ENCODE peak calls at places on chromosomes 2 and 18, in four cellular contexts. S, F, V and L are unnamed samples. For H3K27me3, the result is how much of the 10 kb centered on the place peaks cover.

GRCh38 chr2:112020561-112020960 is 34.5 kb upstream of the TMEM87B start:
- DNase-seq in S (no peak), F (no peak), V (no peak), L (no peak)

GRCh38 chr18:48003426-48004349 is 73.2 kb upstream of the SMAD2 start:
- DNase-seq in S (peak), F (no peak), V (peak), L (peak)

GRCh38 chr18:811192-812122 is 585 bp downstream of the YES1 start:
- DNase-seq in S (peak), F (peak), V (no peak), L (no peak)

GRCh38 chr2:36541891-36542595 is 55.9 kb downstream of the FEZ2 start:
- DNase-seq in S (no peak), F (no peak), V (no peak), L (no peak)

GRCh38 chr2:64474200-64474630 is 20.3 kb downstream of the LGALSL start:
- DNase-seq in S (no peak), F (no peak), V (no peak), L (no peak)

GRCh38 chr2:33022989-33023731 is 76.4 kb downstream of the LTBP1 start:
- DNase-seq in S (peak), F (no peak), V (no peak), L (peak)

GRCh38 chr2:54176577-54176976 is 61.2 kb downstream of the ACYP2 start:
- DNase-seq in S (peak), F (no peak), V (no peak), L (no peak)

GRCh38 chr2:134009440-134009839 is 244.4 kb upstream of the MGAT5 start:
- DNase-seq in S (no peak), F (no peak), V (no peak), L (no peak)

GRCh38 chr18:10072659-10073309 is 159.0 kb downstream of the VAPA start:
- DNase-seq in S (peak), F (no peak), V (no peak), L (no peak)

GRCh38 chr2:84781942-84782716 is 98.8 kb downstream of the TRABD2A start:
- DNase-seq in S (no peak), F (no peak), V (peak), L (no peak)

GRCh38 chr2:144357623-144358400 is 162.1 kb downstream of the ZEB2 start:
- DNase-seq in S (peak), F (no peak), V (no peak), L (peak)

GRCh38 chr2:21422050-21422449 is 298.3 kb downstream of the TDRD15 start:
- DNase-seq in S (peak), F (peak), V (no peak), L (no peak)

GRCh38 chr2:200454839-200455801 is 54.7 kb downstream of the KCTD18 start:
- DNase-seq in S (no peak), F (no peak), V (no peak), L (no peak)

GRCh38 chr2:10453899-10454298 is 5.8 kb upstream of the ODC1 start:
- DNase-seq in S (no peak), F (no peak), V (no peak), L (no peak)

GRCh38 chr2:10449838-10450691 is 1.9 kb upstream of the ODC1 start:
- DNase-seq in S (no peak), F (no peak), V (no peak), L (no peak)

GRCh38 chr2:10452956-10453885 is 5.1 kb upstream of the ODC1 start:
- DNase-seq in S (no peak), F (no peak), V (no peak), L (no peak)

GRCh38 chr2:10452334-10452733 is 4.2 kb upstream of the ODC1 start:
- DNase-seq in S (peak), F (no peak), V (no peak), L (peak)

DNA sequence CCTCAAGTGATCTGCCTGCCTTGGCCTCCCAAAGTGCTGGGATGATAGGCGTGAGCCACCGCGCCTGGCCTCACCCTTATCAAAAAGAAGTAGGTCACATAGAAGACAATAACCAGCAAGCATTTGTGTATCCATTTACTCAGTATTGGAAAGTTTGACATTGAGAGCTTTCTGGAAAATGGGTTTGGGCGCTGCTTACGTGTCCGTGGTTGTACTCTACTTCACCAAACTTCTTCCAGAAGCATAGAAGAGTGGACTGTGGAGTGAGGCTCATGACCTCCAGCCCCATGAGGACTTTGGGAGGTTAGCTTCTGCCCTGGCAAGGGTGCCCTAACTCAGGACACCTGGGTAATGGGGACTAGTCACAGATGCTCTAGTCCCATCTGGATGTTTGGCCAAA is 3.7 kb upstream of the ODC1 start:
- DNase-seq in S (no peak), F (no peak), V (no peak), L (no peak)
- H3K4me3 ChIP-seq in S (no peak), F (no peak), V (no peak), L (no peak)

GRCh38 chr2:26591619-26592505 is 49.3 kb downstream of the CIB4 start:
- DNase-seq in S (no peak), F (no peak), V (no peak), L (no peak)
- H3K27me3 ChIP-seq in S (under half), F (under half), V (under half), L (under half)

DNA sequence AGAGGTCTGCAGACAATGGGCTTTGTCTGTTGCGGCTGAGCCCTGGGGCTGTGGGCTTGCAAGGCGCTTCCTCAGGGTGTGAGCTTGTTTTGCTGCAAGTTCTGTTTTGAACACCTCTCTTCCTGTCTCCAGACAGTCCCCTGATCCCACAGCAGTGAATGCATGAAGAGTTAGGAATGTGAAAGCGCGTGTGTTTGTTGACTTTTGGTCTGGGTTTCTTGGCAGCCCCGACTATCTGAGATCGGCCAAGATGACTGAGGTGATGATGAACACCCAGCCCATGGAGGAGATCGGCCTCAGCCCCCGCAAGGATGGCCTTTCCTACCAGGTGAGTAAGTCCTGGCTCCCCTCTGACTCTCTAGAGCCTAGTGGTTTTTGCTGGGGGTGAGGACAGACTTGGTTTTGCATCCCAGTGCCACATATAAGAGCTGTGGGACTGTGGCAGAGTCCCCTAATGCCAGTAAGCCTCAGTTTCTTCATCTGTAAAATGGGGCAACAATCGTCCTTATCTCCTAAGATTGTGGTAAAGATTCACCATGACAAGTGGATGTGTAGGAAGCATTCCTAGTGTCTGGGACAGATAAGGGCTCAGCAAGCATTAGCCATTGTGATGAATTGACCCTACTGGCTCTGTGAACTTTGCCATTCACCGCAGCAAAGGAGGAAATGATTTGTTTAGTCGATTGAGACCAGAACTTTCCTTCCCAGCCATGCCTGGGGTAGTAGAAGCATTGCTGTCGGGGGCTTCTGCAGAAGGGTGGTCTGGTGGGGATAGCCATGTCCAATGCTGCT is 3.0 kb downstream of the LBH start:
- DNase-seq in S (peak), F (no peak), V (no peak), L (peak)
- H3K4me3 ChIP-seq in S (peak), F (no peak), V (peak), L (no peak)

DNA sequence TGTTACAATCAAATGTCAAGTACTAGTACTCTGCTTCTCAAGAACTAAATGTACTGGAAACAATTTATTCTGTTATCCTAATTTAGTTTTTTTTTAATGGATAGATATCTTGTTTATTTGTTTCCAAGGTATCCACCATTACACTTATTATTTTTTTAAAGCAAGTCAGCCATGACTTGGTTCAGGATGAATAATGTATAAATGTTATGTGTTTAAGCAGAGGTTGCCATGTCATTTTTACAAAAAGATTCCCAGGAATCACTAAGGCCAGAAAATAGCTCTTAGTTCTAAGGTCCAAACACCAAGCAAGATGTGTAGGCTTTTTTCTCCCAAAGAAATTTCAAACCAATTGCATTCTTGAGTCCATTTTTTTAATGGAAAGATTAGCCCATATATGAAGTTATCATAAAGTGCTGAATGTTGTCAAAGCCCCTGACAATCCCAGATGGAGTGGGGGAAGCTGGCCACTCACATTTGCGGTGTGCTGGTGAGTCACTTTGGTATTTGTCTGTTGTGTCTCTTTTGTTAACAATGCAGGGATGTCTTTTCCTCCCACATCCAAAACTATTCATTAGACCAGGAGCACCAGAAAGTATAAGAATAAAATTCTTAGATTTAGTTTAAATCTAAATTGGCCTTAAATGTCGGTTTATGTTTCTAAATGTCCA is 158.9 kb downstream of the COL6A3 start:
- DNase-seq in S (no peak), F (no peak), V (no peak), L (no peak)
- H3K27me3 ChIP-seq in S (under half), F (under half), V (under half), L (under half)

GRCh38 chr18:77054606-77055428 is 77.8 kb downstream of the MBP start:
- DNase-seq in S (peak), F (peak), V (peak), L (no peak)
- H3K4me3 ChIP-seq in S (no peak), F (no peak), V (peak), L (no peak)

GRCh38 chr18:76580288-76580962 is 85.4 kb upstream of the ZNF516 start:
- DNase-seq in S (no peak), F (no peak), V (no peak), L (no peak)
- H3K27me3 ChIP-seq in S (under half), F (under half), V (under half), L (under half)

GRCh38 chr2:165864353-165864752 is 70.3 kb upstream of the GALNT3 start:
- DNase-seq in S (no peak), F (peak), V (no peak), L (no peak)
- H3K4me3 ChIP-seq in S (no peak), F (no peak), V (no peak), L (no peak)

DNA sequence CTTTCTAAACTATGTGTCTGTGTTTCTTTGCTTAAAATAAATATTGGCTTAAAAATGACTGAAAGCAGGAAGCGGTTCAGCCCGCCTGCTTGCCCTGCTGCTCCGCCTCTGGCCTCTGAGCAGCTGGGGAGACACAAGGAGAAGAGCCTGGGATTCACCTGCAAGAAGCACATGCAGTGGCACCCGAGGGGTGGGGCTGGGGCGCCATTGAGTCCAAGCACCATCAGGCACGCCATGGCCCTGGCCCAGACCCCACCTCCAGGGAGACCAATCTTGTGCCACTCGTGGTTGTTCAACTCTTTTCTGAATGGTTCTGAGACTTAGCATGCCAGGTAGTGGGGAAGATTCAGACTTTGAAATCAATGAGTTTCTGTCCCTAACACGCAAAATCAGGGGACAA is 495.5 kb upstream of the MYT1L start:
- DNase-seq in S (no peak), F (no peak), V (no peak), L (no peak)
- H3K27me3 ChIP-seq in S (under half), F (under half), V (under half), L (under half)

DNA sequence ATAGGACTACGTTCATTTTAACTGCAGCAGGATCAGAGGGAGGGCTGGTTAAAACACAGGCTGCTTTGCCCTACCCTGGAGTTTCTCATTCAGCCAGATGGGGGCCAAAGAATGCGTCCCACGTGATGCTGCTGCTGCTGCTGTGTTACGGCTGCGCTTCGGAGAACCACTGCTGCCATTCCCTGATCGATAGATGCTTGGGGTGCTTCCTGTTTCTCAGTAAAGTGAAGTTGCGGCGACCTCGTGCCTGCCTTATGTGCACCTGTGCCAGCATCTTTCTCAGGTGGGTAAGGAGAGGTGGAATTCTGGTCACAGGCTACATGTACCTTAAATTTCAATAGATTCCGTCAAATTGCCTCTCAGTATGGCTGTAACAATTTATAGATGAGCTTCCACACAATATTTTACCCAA is 24.7 kb upstream of the TOGARAM2 start:
- DNase-seq in S (peak), F (no peak), V (peak), L (no peak)
- H3K4me3 ChIP-seq in S (peak), F (no peak), V (peak), L (no peak)